ENCODE peak calls at places on chromosomes 16 and 17, in four cellular contexts. B is psoas muscle, I is NCI-H1694 treated with DMSO at 0.1 percent for 48 hours, O is thoracic aorta. J is an unnamed sample.

GRCh38 chr17:77489898-77490265 is 349.1 kb downstream of the SEC14L1 start:
- DNase-seq in I (no peak), B (peak; percentile 86), O (peak; percentile 33), J (no peak)

GRCh38 chr17:67108411-67108810 is 64.1 kb downstream of the CACNG1 start:
- DNase-seq in B (no peak), I (no peak), O (no peak), J (no peak)

GRCh38 chr17:6505425-6506142 is 50.8 kb downstream of the PITPNM3 start:
- DNase-seq in I (no peak), B (no peak), O (no peak), J (no peak)

GRCh38 chr16:2163211-2163881 is 7.8 kb downstream of the TRAF7 start:
- DNase-seq in B (no peak), I (no peak), O (no peak), J (no peak)

GRCh38 chr16:8798174-8798527 is 512 bp downstream of the PMM2 start:
- DNase-seq in B (no peak), I (no peak), O (no peak), J (no peak)

GRCh38 chr16:6148361-6148760 is 1050.8 kb upstream of the EEF2KMT start:
- DNase-seq in B (no peak), I (no peak), O (no peak), J (no peak)

GRCh38 chr17:76868669-76869208 is 535 bp downstream of the MGAT5B start:
- DNase-seq in I (no peak), B (no peak), O (no peak), J (no peak)

GRCh38 chr17:42354956-42355843 is 33.0 kb downstream of the STAT3 start:
- DNase-seq in I (no peak), B (no peak), O (no peak), J (no peak)